ENCODE peak calls at places on chromosomes 13 and 19, in five cellular contexts. M, X, K, A and G are unnamed samples. For H3K4me1, the result is how much of the 10 kb centered on the place peaks cover.

GRCh38 chr19:5095568-5095850 is 126.6 kb downstream of the KDM4B start:
- DNase-seq in X (no peak), M (no peak), A (no peak), K (no peak), G (no peak)

GRCh38 chr19:49151339-49152217 is 3.6 kb downstream of the HRC start:
- DNase-seq in M (peak), A (peak), X (peak), K (peak), G (peak)

GRCh38 chr13:59452189-59452588 is 711.5 kb downstream of the DIAPH3 start:
- DNase-seq in X (no peak), M (no peak), A (no peak), K (no peak), G (no peak)

GRCh38 chr19:4976412-4977298 is 7.7 kb downstream of the KDM4B start:
- DNase-seq in M (peak), K (peak), X (peak), A (peak), G (peak)

GRCh38 chr19:4909897-4910593 is 744 bp downstream of the UHRF1 start:
- DNase-seq in X (peak), K (peak), M (peak), A (peak), G (peak)

GRCh38 chr13:42401376-42401775 is 129.4 kb downstream of the AKAP11 start:
- DNase-seq in K (no peak), X (no peak), A (no peak), M (no peak), G (no peak)

GRCh38 chr19:7348587-7349230 is at the start of gene ARHGEF18:
- DNase-seq in X (no peak), K (no peak), M (no peak), A (no peak), G (no peak)

GRCh38 chr19:55247621-55248099 is 11.2 kb downstream of the PPP6R1 start:
- DNase-seq in A (peak), K (peak), M (peak), X (no peak), G (no peak)

GRCh38 chr19:16371540-16371986 is 46.9 kb downstream of the KLF2 start:
- DNase-seq in X (no peak), M (peak), K (no peak), A (no peak), G (no peak)

GRCh38 chr13:67736646-67737420 is 506.7 kb upstream of the PCDH9 start:
- DNase-seq in K (peak), X (no peak), A (peak), M (no peak), G (peak)

GRCh38 chr13:60230593-60230992 is 66.9 kb upstream of the DIAPH3 start:
- DNase-seq in K (peak), X (no peak), M (no peak), A (peak), G (no peak)

GRCh38 chr13:23634897-23635296 is 64.7 kb downstream of the TNFRSF19 start:
- DNase-seq in A (no peak), M (no peak), X (no peak), K (peak), G (no peak)

GRCh38 chr13:76980075-76980718 is 11.7 kb upstream of the CLN5 start:
- DNase-seq in K (peak), X (peak), M (peak), A (peak), G (peak)

GRCh38 chr13:26910754-26911465 is 150.3 kb upstream of the GPR12 start:
- DNase-seq in M (no peak), K (no peak), X (no peak), A (no peak), G (no peak)

GRCh38 chr13:113209336-113209879 is at the start of gene CUL4A:
- DNase-seq in A (peak), X (peak), M (peak), K (peak), G (peak)

GRCh38 chr13:28568286-28568685 is 73.4 kb upstream of the FLT1 start:
- DNase-seq in K (no peak), X (peak), A (peak), M (peak), G (no peak)

GRCh38 chr19:799076-799881 is 2.0 kb downstream of the PTBP1 start:
- DNase-seq in M (no peak), A (peak), K (peak), X (peak), G (peak)

GRCh38 chr19:46296722-46297431 is at the start of gene HIF3A:
- DNase-seq in A (no peak), X (peak), M (peak), K (peak), G (no peak)

GRCh38 chr13:21069561-21070004 is 8.2 kb upstream of the LATS2 start:
- DNase-seq in A (peak), K (peak), X (no peak), M (no peak), G (no peak)

GRCh38 chr13:60990032-60990733 is 425.5 kb downstream of the PCDH20 start:
- DNase-seq in A (no peak), K (peak), M (no peak), X (peak), G (peak)

GRCh38 chr13:77779461-77780272 is 82.2 kb downstream of the SLAIN1 start:
- DNase-seq in A (peak), K (peak), X (peak), M (peak), G (peak)

GRCh38 chr19:45161715-45162463 is 1.1 kb upstream of the NKPD1 start:
- DNase-seq in K (peak), A (peak), M (peak), X (peak), G (peak)

GRCh38 chr19:7257148-7258041 is 36.8 kb downstream of the INSR start:
- DNase-seq in X (peak), M (peak), A (peak), K (peak), G (no peak)

GRCh38 chr13:98370806-98371553 is 193.9 kb upstream of the RNF113B start:
- DNase-seq in A (peak), X (peak), K (no peak), M (peak), G (no peak)

GRCh38 chr13:99373436-99373835 is 66.2 kb upstream of the GPR183 start:
- DNase-seq in M (no peak), X (no peak), K (no peak), A (no peak), G (no peak)
- H3K4me1 ChIP-seq in M (under half), X (under half), K (under half), A (under half), G (under half)

GRCh38 chr13:83730674-83731073 is 151.6 kb downstream of the SLITRK1 start:
- DNase-seq in K (no peak), X (no peak), A (no peak), M (no peak), G (no peak)

GRCh38 chr13:83732755-83733154 is 149.5 kb downstream of the SLITRK1 start:
- DNase-seq in M (no peak), A (no peak), K (no peak), X (no peak), G (no peak)

GRCh38 chr13:83733293-83733692 is 149.0 kb downstream of the SLITRK1 start:
- DNase-seq in X (no peak), M (no peak), A (no peak), K (no peak), G (no peak)

GRCh38 chr13:83731113-83731512 is 151.2 kb downstream of the SLITRK1 start:
- DNase-seq in K (no peak), A (no peak), M (no peak), X (no peak), G (no peak)
- H3K4me1 ChIP-seq in K (under half), A (under half), M (under half), X (under half), G (under half)

DNA sequence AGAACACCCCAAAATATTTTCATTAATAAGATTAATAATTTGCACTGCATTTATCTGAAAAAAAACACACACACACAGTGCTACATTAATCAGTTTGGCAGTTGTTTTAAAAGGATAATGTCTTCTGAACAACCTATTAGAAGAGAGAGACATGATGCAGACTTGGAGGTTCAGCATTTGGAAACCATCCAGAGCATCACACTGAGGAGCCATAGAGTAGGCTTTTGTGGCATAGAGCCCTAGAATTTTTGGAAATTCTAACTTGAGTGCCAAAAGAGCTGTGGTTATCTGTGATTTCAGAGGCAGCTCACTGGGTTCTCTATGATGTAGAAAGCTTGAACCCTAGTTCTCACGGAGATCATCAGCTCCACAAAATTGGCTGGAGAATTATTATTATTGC is 90.2 kb downstream of the RFC3 start:
- DNase-seq in M (no peak), X (no peak), A (no peak), K (no peak), G (no peak)
- H3K4me1 ChIP-seq in M (under half), X (under half), A (under half), K (under half), G (under half)

GRCh38 chr19:18417250-18418033 is 1.8 kb upstream of the SSBP4 start:
- DNase-seq in A (peak), X (peak), M (peak), K (peak), G (peak)
- H3K4me1 ChIP-seq in A (under half), X (half or more), M (half or more), K (under half), G (under half)

GRCh38 chr19:2543463-2544442 is 67.8 kb downstream of the GADD45B start:
- DNase-seq in X (peak), K (peak), M (peak), A (peak), G (peak)
- H3K4me1 ChIP-seq in X (half or more), K (under half), M (half or more), A (under half), G (under half)

GRCh38 chr19:51461723-51462161 is 3.5 kb upstream of the SIGLEC8 start:
- DNase-seq in M (no peak), K (no peak), A (no peak), X (no peak), G (no peak)
- H3K4me1 ChIP-seq in M (under half), K (under half), A (under half), X (under half), G (under half)